ENCODE peak calls at places on chromosomes 4 and X, in nine cellular contexts. B, W, F, C, M, K, X, Y and P are unnamed samples.

GRCh38 chrX:53481816-53482485 is 47.8 kb upstream of the HSD17B10 start:
- DNase-seq in K (peak; percentile 70), F (peak; percentile 81), Y (peak; percentile 84), M (peak; percentile 44), B (peak; percentile 63), C (peak; percentile 61), W (peak; percentile 18), X (no peak), P (no peak)

GRCh38 chrX:154441984-154442707 is 1.8 kb upstream of the FAM50A start:
- DNase-seq in W (no peak), Y (no peak), X (peak; percentile 15), K (no peak), M (no peak), F (peak; percentile 74), C (no peak), B (no peak), P (no peak)

GRCh38 chrX:26822448-26822847 is 606.5 kb downstream of the MAGEB5 start:
- DNase-seq in Y (peak; percentile 69), F (no peak), W (no peak), X (no peak), B (no peak), K (no peak), M (no peak), C (no peak), P (no peak)

GRCh38 chrX:150621652-150622051 is 53.2 kb downstream of the MTM1 start:
- DNase-seq in B (no peak), F (no peak), Y (no peak), W (no peak), X (no peak), M (no peak), K (no peak), C (no peak), P (no peak)

GRCh38 chrX:122363112-122363511 is 821.0 kb upstream of the GRIA3 start:
- DNase-seq in X (no peak), B (no peak), W (no peak), F (no peak), Y (peak; percentile 65), C (no peak), K (no peak), M (no peak), P (no peak)

GRCh38 chrX:3516051-3516541 is 169.6 kb upstream of the MXRA5 start:
- DNase-seq in W (no peak), K (peak; percentile 65), X (no peak), M (no peak), C (no peak), Y (no peak), F (no peak), B (no peak), P (no peak)

GRCh38 chrX:139739138-139739537 is 31.2 kb upstream of the MCF2 start:
- DNase-seq in C (no peak), K (peak; percentile 62), M (no peak), W (no peak), F (peak; percentile 83), X (peak; percentile 48), B (no peak), Y (no peak), P (no peak)

GRCh38 chr4:101961144-101961543 is 170.6 kb downstream of the BANK1 start:
- DNase-seq in K (peak; percentile 75), B (no peak), M (peak; percentile 36), W (no peak), X (no peak), Y (no peak), C (no peak), F (no peak), P (no peak)

GRCh38 chr4:125041372-125041930 is 273.3 kb upstream of the FAT4 start:
- DNase-seq in K (peak; percentile 13), C (no peak), B (no peak), X (peak; percentile 21), M (no peak), Y (no peak), F (no peak), W (no peak), P (no peak)

GRCh38 chr4:153729901-153730300 is 29.9 kb downstream of the RNF175 start:
- DNase-seq in W (no peak), B (no peak), M (no peak), C (no peak), F (no peak), Y (peak; percentile 44), X (no peak), K (no peak), P (no peak)

GRCh38 chrX:27915617-27916016 is 65.6 kb downstream of the DCAF8L1 start:
- DNase-seq in C (no peak), F (peak; percentile 11), B (no peak), K (no peak), W (no peak), X (no peak), M (no peak), Y (no peak), P (no peak)

GRCh38 chrX:26442340-26442739 is 226.4 kb downstream of the MAGEB5 start:
- DNase-seq in X (no peak), Y (no peak), B (peak; percentile 52), K (peak; percentile 36), C (no peak), F (peak; percentile 4), M (no peak), W (no peak), P (no peak)

GRCh38 chr4:111855308-111855707 is 289.9 kb upstream of the FAM241A start:
- DNase-seq in M (no peak), B (no peak), W (no peak), C (no peak), F (no peak), K (no peak), X (no peak), Y (no peak), P (no peak)

GRCh38 chr4:37476691-37477090 is 209.5 kb downstream of the RELL1 start:
- DNase-seq in K (no peak), C (no peak), W (no peak), Y (no peak), X (no peak), M (no peak), F (no peak), B (no peak), P (no peak)

GRCh38 chr4:6967846-6968340 is 58.3 kb downstream of the TBC1D14 start:
- DNase-seq in X (no peak), K (no peak), W (no peak), C (no peak), B (no peak), Y (no peak), F (no peak), M (no peak), P (no peak)

GRCh38 chr4:6971536-6972374 is 62.1 kb downstream of the TBC1D14 start:
- DNase-seq in W (no peak), F (no peak), C (no peak), X (no peak), Y (no peak), B (no peak), M (no peak), K (no peak), P (no peak)

GRCh38 chr4:6972375-6972650 is 62.7 kb downstream of the TBC1D14 start:
- DNase-seq in C (no peak), K (no peak), W (no peak), X (no peak), B (no peak), M (no peak), Y (no peak), F (no peak), P (no peak)

GRCh38 chr4:6968496-6968895 is 58.9 kb downstream of the TBC1D14 start:
- DNase-seq in C (no peak), B (no peak), K (no peak), M (no peak), Y (no peak), X (no peak), F (no peak), W (no peak), P (no peak)

DNA sequence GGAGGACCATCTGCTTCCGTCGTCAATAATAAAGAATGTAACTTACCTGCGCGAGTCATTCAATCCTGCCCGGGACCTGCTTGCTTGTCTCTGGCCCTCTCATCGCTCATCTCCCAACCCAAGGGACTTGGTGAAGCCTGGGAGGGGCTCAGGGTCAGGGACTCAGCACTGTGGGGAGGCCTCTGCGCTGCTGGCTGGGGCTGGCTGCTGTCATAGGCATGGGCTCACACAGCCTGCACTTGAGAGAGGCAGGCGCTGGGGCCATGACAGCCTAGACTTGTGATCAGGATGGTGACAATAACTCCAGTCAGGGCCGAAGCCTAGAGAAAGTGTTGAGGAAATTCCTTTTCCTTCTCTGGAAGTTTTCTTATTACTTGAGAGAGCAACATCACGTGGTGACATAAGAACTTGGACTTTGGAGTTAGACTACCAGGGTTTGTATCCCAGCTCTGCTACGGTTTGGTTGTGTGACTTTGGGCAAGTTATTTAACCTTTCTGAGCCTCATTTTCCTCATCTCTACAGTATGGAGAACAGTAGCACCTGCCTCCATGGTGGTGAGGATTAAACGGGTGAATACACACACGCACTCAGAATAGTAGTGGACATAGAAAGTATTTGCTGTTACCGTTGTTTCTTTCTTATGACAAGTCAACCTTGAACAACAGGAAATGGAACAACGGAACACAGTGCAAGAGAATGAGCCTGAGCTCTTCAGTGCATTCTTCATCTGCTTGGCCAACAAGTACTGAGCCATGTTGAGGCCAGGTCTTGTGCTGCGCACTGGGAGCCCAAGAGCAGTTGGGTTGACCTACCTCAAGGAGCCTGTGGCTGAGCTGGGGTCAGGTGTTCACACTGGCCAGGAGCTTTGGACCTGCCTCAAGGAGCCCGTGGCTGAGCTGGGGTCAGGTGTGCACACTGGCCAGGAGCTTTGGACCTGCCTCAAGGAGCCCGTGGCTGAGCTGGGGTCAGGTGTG is 60.5 kb downstream of the TBC1D14 start:
- DNase-seq in M (no peak), W (no peak), K (no peak), Y (no peak), B (peak; percentile 39), C (no peak), X (no peak), F (no peak), P (no peak)
- H3K36me3 ChIP-seq in M (peaks cover 25% of the 10 kb centered on the region), W (peaks cover 7% of the 10 kb centered on the region), K (no peaks in the 10 kb centered on the region), Y (peaks cover 4% of the 10 kb centered on the region), B (no peaks in the 10 kb centered on the region), C (no peaks in the 10 kb centered on the region), X (no peaks in the 10 kb centered on the region), F (no peaks in the 10 kb centered on the region), P (no peaks in the 10 kb centered on the region)

GRCh38 chr4:962231-963208 is 10.8 kb downstream of the DGKQ start:
- DNase-seq in Y (peak; percentile 68), B (no peak), W (no peak), C (no peak), K (no peak), M (peak; percentile 47), F (no peak), X (no peak), P (peak; percentile 15)
- H3K36me3 ChIP-seq in Y (no peaks in the 10 kb centered on the region), B (no peaks in the 10 kb centered on the region), W (peaks cover 13% of the 10 kb centered on the region), C (no peaks in the 10 kb centered on the region), K (no peaks in the 10 kb centered on the region), M (peaks cover 84% of the 10 kb centered on the region), F (no peaks in the 10 kb centered on the region), X (peaks cover 4% of the 10 kb centered on the region), P (no peaks in the 10 kb centered on the region)

GRCh38 chr4:48620093-48620492 is 130.0 kb downstream of the ZAR1 start:
- DNase-seq in F (no peak), Y (no peak), K (no peak), B (no peak), C (no peak), X (no peak), M (no peak), W (no peak), P (no peak)
- H3K36me3 ChIP-seq in F (no peaks in the 10 kb centered on the region), Y (peaks cover 44% of the 10 kb centered on the region), K (peaks cover 14% of the 10 kb centered on the region), B (no peaks in the 10 kb centered on the region), C (no peaks in the 10 kb centered on the region), X (peaks cover 9% of the 10 kb centered on the region), M (peaks cover 37% of the 10 kb centered on the region), W (peaks cover 45% of the 10 kb centered on the region), P (no peaks in the 10 kb centered on the region)

DNA sequence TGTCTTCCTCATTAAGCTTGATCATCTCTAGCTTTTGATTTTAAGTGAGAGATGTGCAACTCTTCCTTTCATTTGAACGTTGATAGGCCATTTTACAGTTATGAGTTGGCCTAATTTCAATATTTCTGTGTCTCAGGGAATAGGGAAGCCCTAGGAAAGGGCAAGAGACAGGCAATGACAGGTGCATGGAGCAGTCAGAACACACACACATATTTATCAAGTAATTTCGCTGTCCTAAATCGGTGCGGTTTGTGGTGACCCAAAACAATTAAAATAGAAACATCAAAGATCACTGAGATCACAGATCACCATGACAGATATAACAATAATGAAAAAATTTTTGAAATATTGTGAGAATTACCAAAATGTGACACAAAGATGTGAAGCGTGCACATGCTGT is 87.7 kb upstream of the LSM6 start:
- DNase-seq in K (no peak), Y (no peak), B (no peak), F (no peak), W (no peak), X (no peak), C (no peak), M (no peak), P (no peak)
- H3K36me3 ChIP-seq in K (no peaks in the 10 kb centered on the region), Y (no peaks in the 10 kb centered on the region), B (no peaks in the 10 kb centered on the region), F (no peaks in the 10 kb centered on the region), W (no peaks in the 10 kb centered on the region), X (no peaks in the 10 kb centered on the region), C (no peaks in the 10 kb centered on the region), M (no peaks in the 10 kb centered on the region), P (no peaks in the 10 kb centered on the region)